ENCODE peak calls at places on chromosomes 4 and X, in five cellular contexts. D is effector memory CD4-positive, alpha-beta T cell; S is Peyer's patch; X is neuronal stem cell; V is brain microvascular endothelial cell. T is an unnamed sample.

GRCh38 chr4:184433258-184433892 is 41.0 kb downstream of the IRF2 start:
- DNase-seq in D (no peak), S (no peak), X (no peak), V (no peak), T (no peak)

GRCh38 chrX:111447298-111447697 is 35.3 kb upstream of the DCX start:
- DNase-seq in D (no peak), S (no peak), X (peak), V (no peak), T (no peak)

GRCh38 chr4:83255584-83255983 is 29.0 kb downstream of the COQ2 start:
- DNase-seq in D (no peak), S (no peak), X (no peak), V (peak), T (no peak)

GRCh38 chr4:158250321-158250720 is 40.0 kb downstream of the TMEM144 start:
- DNase-seq in D (no peak), S (no peak), X (no peak), V (no peak), T (no peak)

GRCh38 chr4:148563684-148564083 is 121.5 kb upstream of the NR3C2 start:
- DNase-seq in D (no peak), S (no peak), X (no peak), V (no peak), T (no peak)

GRCh38 chrX:133880032-133880443 is 105.4 kb downstream of the GPC3 start:
- DNase-seq in D (no peak), S (no peak), X (no peak), V (no peak), T (no peak)

GRCh38 chr4:57023104-57023503 is 44.4 kb downstream of the POLR2B start:
- DNase-seq in D (no peak), S (no peak), X (no peak), V (peak), T (no peak)

GRCh38 chrX:13845721-13846378 is 29.0 kb upstream of the GPM6B start:
- DNase-seq in D (no peak), S (no peak), X (no peak), V (no peak), T (no peak)

GRCh38 chr4:41873380-41874295 is 61.6 kb upstream of the TMEM33 start:
- DNase-seq in D (no peak), S (no peak), X (no peak), V (no peak), T (no peak)

GRCh38 chr4:24642941-24643628 is 58.7 kb upstream of the DHX15 start:
- DNase-seq in D (no peak), S (no peak), X (no peak), V (peak), T (no peak)

GRCh38 chr4:184818216-184818564 is 7.6 kb downstream of the ACSL1 start:
- DNase-seq in D (no peak), S (no peak), X (no peak), V (no peak), T (no peak)

GRCh38 chrX:3939967-3940610 is 226.6 kb upstream of the PRKX start:
- DNase-seq in D (no peak), S (no peak), X (no peak), V (peak), T (no peak)

GRCh38 chr4:185599844-185600243 is 64.5 kb upstream of the PDLIM3 start:
- DNase-seq in D (no peak), S (no peak), X (no peak), V (no peak), T (no peak)

GRCh38 chr4:5395781-5396180 is 312.6 kb downstream of the EVC2 start:
- DNase-seq in D (no peak), S (no peak), X (no peak), V (no peak), T (no peak)

GRCh38 chr4:47551682-47552081 is 66.6 kb downstream of the ATP10D start:
- DNase-seq in D (no peak), S (no peak), X (no peak), V (no peak), T (no peak)

GRCh38 chrX:129649268-129650182 is 5.2 kb downstream of the APLN start:
- DNase-seq in D (no peak), S (no peak), X (no peak), V (peak), T (no peak)

GRCh38 chr4:113300384-113301011 is 251.0 kb downstream of the ANK2 start:
- DNase-seq in D (no peak), S (no peak), X (no peak), V (peak), T (no peak)

GRCh38 chrX:107713205-107714195 is 62.1 kb downstream of the TSC22D3 start:
- DNase-seq in D (no peak), S (no peak), X (no peak), V (no peak), T (peak)

GRCh38 chrX:11209798-11210197 is 83.4 kb upstream of the AMELX start:
- DNase-seq in D (no peak), S (no peak), X (no peak), V (no peak), T (no peak)

GRCh38 chrX:71637848-71638247 is 19.5 kb upstream of the CXCR3 start:
- DNase-seq in D (no peak), S (no peak), X (no peak), V (peak), T (no peak)

GRCh38 chr4:67522851-67523671 is 22.2 kb downstream of the CENPC start:
- DNase-seq in D (no peak), S (no peak), X (no peak), V (peak), T (no peak)

GRCh38 chr4:142402156-142402555 is 443.9 kb downstream of the INPP4B start:
- DNase-seq in D (no peak), S (no peak), X (no peak), V (no peak), T (no peak)

GRCh38 chr4:142405021-142405991 is 440.8 kb downstream of the INPP4B start:
- DNase-seq in D (peak), S (peak), X (peak), V (peak), T (peak)

GRCh38 chr4:142402925-142403324 is 443.2 kb downstream of the INPP4B start:
- DNase-seq in D (no peak), S (no peak), X (no peak), V (peak), T (no peak)

GRCh38 chr4:142406051-142406549 is 440.0 kb downstream of the INPP4B start:
- DNase-seq in D (no peak), S (no peak), X (no peak), V (no peak), T (no peak)

GRCh38 chr4:142404191-142404611 is 441.9 kb downstream of the INPP4B start:
- DNase-seq in D (no peak), S (no peak), X (no peak), V (peak), T (no peak)
- H3K4me3 ChIP-seq in D (peak), S (no peak), X (no peak), V (peak), T (peak)

GRCh38 chr4:149631629-149632028 is 184.0 kb downstream of the IQCM start:
- DNase-seq in D (no peak), S (no peak), X (no peak), V (no peak), T (no peak)

GRCh38 chr4:149634368-149634767 is 181.3 kb downstream of the IQCM start:
- DNase-seq in D (no peak), S (no peak), X (no peak), V (no peak), T (no peak)

GRCh38 chr4:149630079-149630478 is 185.6 kb downstream of the IQCM start:
- DNase-seq in D (no peak), S (no peak), X (no peak), V (no peak), T (no peak)
- H3K27ac ChIP-seq in D (no peak), S (no peak), X (no peak), V (no peak), T (no peak)

GRCh38 chrX:7117587-7117986 is 29.9 kb upstream of the STS start:
- DNase-seq in D (no peak), S (no peak), X (no peak), V (no peak), T (no peak)
- H3K4me3 ChIP-seq in D (no peak), S (no peak), X (no peak), V (no peak), T (no peak)

GRCh38 chrX:19564606-19565005 is 49.3 kb upstream of the MAP3K15 start:
- DNase-seq in D (no peak), S (no peak), X (no peak), V (no peak), T (no peak)

GRCh38 chrX:19563746-19564145 is 48.4 kb upstream of the MAP3K15 start:
- DNase-seq in D (no peak), S (no peak), X (no peak), V (no peak), T (no peak)

GRCh38 chrX:19563327-19563726 is 48.0 kb upstream of the MAP3K15 start:
- DNase-seq in D (no peak), S (no peak), X (no peak), V (no peak), T (no peak)

GRCh38 chrX:19557816-19558215 is 42.5 kb upstream of the MAP3K15 start:
- DNase-seq in D (no peak), S (no peak), X (no peak), V (no peak), T (no peak)

DNA sequence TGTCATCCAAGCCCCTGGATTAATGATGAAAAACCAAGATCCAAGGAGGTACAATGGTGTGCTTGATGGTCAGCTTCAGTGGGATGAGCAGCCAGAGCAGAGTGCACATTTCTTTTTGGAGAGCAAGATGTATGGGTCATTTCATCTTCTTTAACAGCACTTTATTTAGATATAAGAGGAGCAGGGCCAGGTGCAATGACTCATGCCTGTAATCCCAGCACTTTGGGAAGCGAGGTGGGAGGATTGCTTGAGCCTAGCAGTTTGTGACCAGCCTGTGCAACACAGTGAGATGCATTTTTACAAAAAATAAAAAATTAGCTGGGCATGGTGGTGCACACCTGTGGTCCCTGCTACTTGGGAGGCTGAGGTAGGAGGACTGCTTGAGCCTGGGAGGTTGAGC is 45.3 kb upstream of the MAP3K15 start:
- DNase-seq in D (no peak), S (no peak), X (no peak), V (no peak), T (no peak)
- H3K27ac ChIP-seq in D (no peak), S (no peak), X (no peak), V (no peak), T (no peak)

DNA sequence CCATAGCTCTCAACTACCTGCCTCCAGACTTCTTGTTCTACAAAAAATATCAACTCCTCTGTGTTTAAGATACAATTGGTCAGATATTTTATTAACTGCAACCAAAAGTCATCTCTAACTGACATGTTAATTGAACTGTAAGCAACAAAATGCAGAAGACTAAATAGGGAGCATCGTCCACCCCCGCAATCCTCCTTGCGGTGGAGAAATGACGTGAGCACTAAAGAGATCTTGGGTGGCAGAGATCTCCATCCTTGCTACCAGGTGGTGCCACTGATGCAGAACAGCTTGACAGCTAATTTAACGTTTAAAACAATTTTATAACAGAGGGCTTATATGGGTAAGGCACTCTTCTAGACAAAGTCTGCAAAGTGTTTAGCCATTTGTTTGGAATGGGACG is 164.4 kb upstream of the FTHL17 start:
- DNase-seq in D (no peak), S (no peak), X (no peak), V (no peak), T (no peak)
- H3K4me3 ChIP-seq in D (no peak), S (no peak), X (no peak), V (no peak), T (no peak)

DNA sequence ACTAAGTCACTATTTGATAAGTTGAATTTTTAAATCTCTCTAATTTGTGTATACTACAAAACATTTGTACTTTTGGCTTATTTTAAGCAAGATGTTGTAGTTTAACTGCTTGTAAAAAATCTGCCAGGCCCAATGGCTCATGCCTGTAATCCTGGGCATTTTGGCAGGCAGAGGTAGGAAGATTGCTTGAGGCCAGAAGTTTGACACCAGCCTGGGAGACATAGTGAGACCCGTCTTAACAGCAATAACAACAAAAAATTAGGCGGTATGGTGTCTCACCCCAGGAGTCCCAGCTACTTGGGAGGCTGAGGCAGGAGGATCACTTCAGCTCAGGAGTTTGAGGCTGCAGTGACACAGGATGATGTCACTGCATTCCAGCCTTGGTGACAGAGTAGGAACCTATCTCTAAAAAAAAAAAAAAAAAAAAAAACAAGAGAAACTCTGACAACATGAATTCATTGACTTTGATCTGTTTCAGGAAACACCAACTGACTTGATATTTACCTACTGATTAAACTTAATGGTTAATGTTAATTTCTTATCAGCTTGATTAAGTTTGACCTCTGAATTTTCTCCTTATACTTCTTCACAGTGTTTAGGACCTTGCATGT is 8.9 kb downstream of the FHIP1A start:
- DNase-seq in D (no peak), S (no peak), X (no peak), V (no peak), T (no peak)
- H3K27ac ChIP-seq in D (no peak), S (peak), X (no peak), V (peak), T (no peak)

GRCh38 chr4:3054169-3054759 is 20.1 kb downstream of the HTT-AS start:
- DNase-seq in D (no peak), S (no peak), X (no peak), V (no peak), T (no peak)
- H3K4me3 ChIP-seq in D (no peak), S (no peak), X (no peak), V (no peak), T (no peak)

DNA sequence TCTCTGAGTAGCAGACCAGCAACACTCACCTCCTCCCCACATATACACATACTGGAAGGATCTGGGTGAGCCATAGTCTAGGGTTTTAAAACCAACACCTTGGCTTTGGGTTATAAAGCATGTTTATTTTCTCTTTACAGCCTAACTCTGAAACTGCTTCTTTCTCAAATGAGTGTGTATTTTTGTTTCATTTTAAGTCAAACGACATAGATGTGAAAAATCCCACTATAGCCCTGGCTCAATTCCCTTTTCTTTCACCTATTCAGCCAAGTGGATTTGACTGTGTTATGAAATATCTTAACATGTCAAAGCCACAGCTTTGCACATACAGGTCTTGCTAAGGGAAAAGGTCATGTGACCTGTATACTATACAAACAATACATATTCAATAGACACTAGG is 13.8 kb downstream of the NEXMIF start:
- DNase-seq in D (no peak), S (no peak), X (no peak), V (no peak), T (no peak)
- H3K27ac ChIP-seq in D (no peak), S (no peak), X (no peak), V (no peak), T (no peak)

GRCh38 chrX:110315541-110315940 is 2.3 kb downstream of the AMMECR1 start:
- DNase-seq in D (no peak), S (no peak), X (no peak), V (no peak), T (no peak)

GRCh38 chrX:110317820-110318663 is at the start of gene AMMECR1:
- DNase-seq in D (peak), S (peak), X (peak), V (peak), T (peak)

GRCh38 chrX:110318664-110318968 is 731 bp upstream of the AMMECR1 start:
- DNase-seq in D (no peak), S (no peak), X (no peak), V (no peak), T (no peak)

GRCh38 chrX:110317079-110317819 is 636 bp downstream of the AMMECR1 start:
- DNase-seq in D (no peak), S (peak), X (peak), V (no peak), T (peak)

GRCh38 chrX:110316351-110317078 is 1.4 kb downstream of the AMMECR1 start:
- DNase-seq in D (no peak), S (no peak), X (no peak), V (no peak), T (no peak)
- H3K4me3 ChIP-seq in D (peak), S (peak), X (peak), V (peak), T (peak)

T was measured in CD4-positive, alpha-beta memory T cell.